ENCODE peak calls at places on chromosome 9, in four cellular contexts. One of them, this sample, is unnamed. For H3K4me1, the result is how much of the 10 kb centered on the place peaks cover.

GRCh38 chr9:120439147-120439546 is 140.8 kb downstream of the CDK5RAP2 start:
- DNase-seq in HepG2: peak
- DNase-seq in K562: peak
- DNase-seq in A549: peak
- DNase-seq in this sample: peak

GRCh38 chr9:73050887-73051550 is 98.2 kb upstream of the ALDH1A1 start:
- DNase-seq in HepG2: peak
- DNase-seq in K562: no peak
- DNase-seq in A549: peak
- DNase-seq in this sample: no peak

GRCh38 chr9:36298566-36298965 is 40.3 kb upstream of the GNE start:
- DNase-seq in HepG2: no peak
- DNase-seq in K562: no peak
- DNase-seq in A549: no peak
- DNase-seq in this sample: no peak

GRCh38 chr9:121819511-121820231 is 168.2 kb downstream of the DAB2IP start:
- DNase-seq in HepG2: no peak
- DNase-seq in K562: no peak
- DNase-seq in A549: no peak
- DNase-seq in this sample: peak

GRCh38 chr9:70534058-70534457 is 119.6 kb upstream of the KLF9 start:
- DNase-seq in HepG2: no peak
- DNase-seq in K562: no peak
- DNase-seq in A549: no peak
- DNase-seq in this sample: no peak

GRCh38 chr9:122819326-122819725 is 9.1 kb downstream of the PDCL start:
- DNase-seq in HepG2: no peak
- DNase-seq in K562: no peak
- DNase-seq in A549: no peak
- DNase-seq in this sample: no peak

GRCh38 chr9:81312346-81312745 is 377.0 kb downstream of the TLE1 start:
- DNase-seq in HepG2: no peak
- DNase-seq in K562: no peak
- DNase-seq in A549: no peak
- DNase-seq in this sample: no peak

GRCh38 chr9:97594414-97594921 is 38.7 kb downstream of the TSTD2 start:
- DNase-seq in HepG2: no peak
- DNase-seq in K562: no peak
- DNase-seq in A549: no peak
- DNase-seq in this sample: no peak

GRCh38 chr9:26746357-26747072 is 146.1 kb downstream of the CAAP1 start:
- DNase-seq in HepG2: peak
- DNase-seq in K562: no peak
- DNase-seq in A549: peak
- DNase-seq in this sample: no peak

GRCh38 chr9:127449332-127449966 is 1.8 kb downstream of the RPL12 start:
- DNase-seq in HepG2: no peak
- DNase-seq in K562: no peak
- DNase-seq in A549: no peak
- DNase-seq in this sample: no peak

GRCh38 chr9:14846871-14847311 is 63.3 kb downstream of the FREM1 start:
- DNase-seq in HepG2: peak
- DNase-seq in K562: peak
- DNase-seq in A549: peak
- DNase-seq in this sample: peak

GRCh38 chr9:87226896-87227295 is 270.8 kb upstream of the DAPK1 start:
- DNase-seq in HepG2: no peak
- DNase-seq in K562: no peak
- DNase-seq in A549: no peak
- DNase-seq in this sample: no peak

GRCh38 chr9:79020266-79020665 is 551.5 kb upstream of the TLE4 start:
- DNase-seq in HepG2: no peak
- DNase-seq in K562: no peak
- DNase-seq in A549: no peak
- DNase-seq in this sample: no peak

GRCh38 chr9:109745335-109746283 is 34.4 kb upstream of the PALM2AKAP2 start:
- DNase-seq in HepG2: no peak
- DNase-seq in K562: no peak
- DNase-seq in A549: no peak
- DNase-seq in this sample: no peak

GRCh38 chr9:87089963-87090362 is 142.7 kb upstream of the GAS1 start:
- DNase-seq in HepG2: no peak
- DNase-seq in K562: no peak
- DNase-seq in A549: no peak
- DNase-seq in this sample: no peak

GRCh38 chr9:127931092-127931881 is 710 bp upstream of the PIP5KL1 start:
- DNase-seq in HepG2: peak
- DNase-seq in K562: peak
- DNase-seq in A549: peak
- DNase-seq in this sample: no peak

GRCh38 chr9:76846307-76846706 is 59.6 kb downstream of the PRUNE2 start:
- DNase-seq in HepG2: no peak
- DNase-seq in K562: no peak
- DNase-seq in A549: no peak
- DNase-seq in this sample: peak

GRCh38 chr9:83304686-83305085 is 233.5 kb downstream of the FRMD3 start:
- DNase-seq in HepG2: no peak
- DNase-seq in K562: no peak
- DNase-seq in A549: no peak
- DNase-seq in this sample: no peak

GRCh38 chr9:89418882-89419641 is 78.9 kb downstream of the SEMA4D start:
- DNase-seq in HepG2: no peak
- DNase-seq in K562: no peak
- DNase-seq in A549: no peak
- DNase-seq in this sample: no peak

GRCh38 chr9:2576631-2577030 is 45.0 kb upstream of the VLDLR start:
- DNase-seq in HepG2: no peak
- DNase-seq in K562: no peak
- DNase-seq in A549: no peak
- DNase-seq in this sample: no peak

GRCh38 chr9:111179577-111179976 is 141.3 kb upstream of the LPAR1 start:
- DNase-seq in HepG2: no peak
- DNase-seq in K562: no peak
- DNase-seq in A549: no peak
- DNase-seq in this sample: no peak

GRCh38 chr9:21688108-21689102 is 114.0 kb upstream of the MTAP start:
- DNase-seq in HepG2: no peak
- DNase-seq in K562: no peak
- DNase-seq in A549: peak
- DNase-seq in this sample: no peak

GRCh38 chr9:131276891-131277672 is 772 bp upstream of the FAM78A start:
- DNase-seq in HepG2: no peak
- DNase-seq in K562: peak
- DNase-seq in A549: no peak
- DNase-seq in this sample: no peak

GRCh38 chr9:87880116-87880515 is 2.6 kb upstream of the SPATA31E1 start:
- DNase-seq in HepG2: no peak
- DNase-seq in K562: no peak
- DNase-seq in A549: no peak
- DNase-seq in this sample: no peak

GRCh38 chr9:120080781-120081180 is 499.2 kb downstream of the CDK5RAP2 start:
- DNase-seq in HepG2: no peak
- DNase-seq in K562: no peak
- DNase-seq in A549: no peak
- DNase-seq in this sample: no peak

GRCh38 chr9:4228606-4229005 is 71.3 kb downstream of the GLIS3 start:
- DNase-seq in HepG2: no peak
- DNase-seq in K562: no peak
- DNase-seq in A549: no peak
- DNase-seq in this sample: no peak

GRCh38 chr9:124210697-124211096 is 47.1 kb upstream of the NEK6 start:
- DNase-seq in HepG2: no peak
- DNase-seq in K562: no peak
- DNase-seq in A549: no peak
- DNase-seq in this sample: no peak

GRCh38 chr9:127707766-127708165 is 978 bp downstream of the CFAP157 start:
- DNase-seq in HepG2: peak
- DNase-seq in K562: peak
- DNase-seq in A549: no peak
- DNase-seq in this sample: no peak

GRCh38 chr9:24552526-24552925 is 6.8 kb upstream of the IZUMO3 start:
- DNase-seq in HepG2: no peak
- DNase-seq in K562: no peak
- DNase-seq in A549: no peak
- DNase-seq in this sample: no peak

GRCh38 chr9:37904647-37905505 is 949 bp upstream of the SLC25A51 start:
- DNase-seq in HepG2: no peak
- DNase-seq in K562: peak
- DNase-seq in A549: no peak
- DNase-seq in this sample: no peak

GRCh38 chr9:121966706-121967105 is 126.4 kb downstream of the TTLL11 start:
- DNase-seq in HepG2: no peak
- DNase-seq in K562: no peak
- DNase-seq in A549: no peak
- DNase-seq in this sample: no peak

GRCh38 chr9:101481296-101481695 is 45.7 kb upstream of the ALDOB start:
- DNase-seq in HepG2: no peak
- DNase-seq in K562: no peak
- DNase-seq in A549: no peak
- DNase-seq in this sample: no peak
- H3K4me1 ChIP-seq in HepG2: under half
- H3K4me1 ChIP-seq in K562: under half
- H3K4me1 ChIP-seq in A549: under half
- H3K4me1 ChIP-seq in this sample: under half

DNA sequence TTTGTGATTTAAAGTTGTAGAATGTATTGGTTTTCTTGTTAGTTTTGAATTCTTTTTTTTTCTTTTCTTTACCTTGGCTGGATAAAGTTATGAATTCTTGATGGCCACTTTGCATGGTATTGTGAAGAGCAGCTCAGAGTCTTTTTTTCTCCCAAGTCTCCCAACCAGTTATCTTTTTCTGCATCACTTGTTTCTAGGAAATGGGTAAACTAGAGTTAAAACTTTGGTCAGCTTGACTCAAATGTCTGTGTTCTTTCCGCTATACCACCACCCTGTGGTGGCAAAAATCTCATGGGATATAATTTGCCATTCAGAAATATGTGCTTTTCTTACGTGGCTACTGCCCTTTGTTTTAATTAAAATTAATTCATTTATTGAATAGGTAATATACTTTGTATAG is 113.2 kb downstream of the UNC13B start:
- DNase-seq in HepG2: no peak
- DNase-seq in K562: no peak
- DNase-seq in A549: no peak
- DNase-seq in this sample: no peak
- TF ChIP-seq RNF2 in HepG2: no peak
- TF ChIP-seq RNF2 in K562: no peak
- TF ChIP-seq RNF2 in A549: no peak
- TF ChIP-seq RNF2 in this sample: no peak

GRCh38 chr9:95055337-95055850 is 262.1 kb downstream of the FANCC start:
- DNase-seq in HepG2: no peak
- DNase-seq in K562: no peak
- DNase-seq in A549: no peak
- DNase-seq in this sample: no peak
- H3K4me1 ChIP-seq in HepG2: half or more
- H3K4me1 ChIP-seq in K562: under half
- H3K4me1 ChIP-seq in A549: half or more
- H3K4me1 ChIP-seq in this sample: under half

GRCh38 chr9:108620767-108621166 is 235.0 kb downstream of the ACTL7B start:
- DNase-seq in HepG2: no peak
- DNase-seq in K562: no peak
- DNase-seq in A549: no peak
- DNase-seq in this sample: no peak
- TF ChIP-seq RNF2 in HepG2: no peak
- TF ChIP-seq RNF2 in K562: no peak
- TF ChIP-seq RNF2 in A549: no peak
- TF ChIP-seq RNF2 in this sample: no peak

GRCh38 chr9:136615631-136616306 is 46.9 kb upstream of the EGFL7 start:
- DNase-seq in HepG2: no peak
- DNase-seq in K562: no peak
- DNase-seq in A549: no peak
- DNase-seq in this sample: no peak
- H3K4me1 ChIP-seq in HepG2: under half
- H3K4me1 ChIP-seq in K562: under half
- H3K4me1 ChIP-seq in A549: under half
- H3K4me1 ChIP-seq in this sample: under half

DNA sequence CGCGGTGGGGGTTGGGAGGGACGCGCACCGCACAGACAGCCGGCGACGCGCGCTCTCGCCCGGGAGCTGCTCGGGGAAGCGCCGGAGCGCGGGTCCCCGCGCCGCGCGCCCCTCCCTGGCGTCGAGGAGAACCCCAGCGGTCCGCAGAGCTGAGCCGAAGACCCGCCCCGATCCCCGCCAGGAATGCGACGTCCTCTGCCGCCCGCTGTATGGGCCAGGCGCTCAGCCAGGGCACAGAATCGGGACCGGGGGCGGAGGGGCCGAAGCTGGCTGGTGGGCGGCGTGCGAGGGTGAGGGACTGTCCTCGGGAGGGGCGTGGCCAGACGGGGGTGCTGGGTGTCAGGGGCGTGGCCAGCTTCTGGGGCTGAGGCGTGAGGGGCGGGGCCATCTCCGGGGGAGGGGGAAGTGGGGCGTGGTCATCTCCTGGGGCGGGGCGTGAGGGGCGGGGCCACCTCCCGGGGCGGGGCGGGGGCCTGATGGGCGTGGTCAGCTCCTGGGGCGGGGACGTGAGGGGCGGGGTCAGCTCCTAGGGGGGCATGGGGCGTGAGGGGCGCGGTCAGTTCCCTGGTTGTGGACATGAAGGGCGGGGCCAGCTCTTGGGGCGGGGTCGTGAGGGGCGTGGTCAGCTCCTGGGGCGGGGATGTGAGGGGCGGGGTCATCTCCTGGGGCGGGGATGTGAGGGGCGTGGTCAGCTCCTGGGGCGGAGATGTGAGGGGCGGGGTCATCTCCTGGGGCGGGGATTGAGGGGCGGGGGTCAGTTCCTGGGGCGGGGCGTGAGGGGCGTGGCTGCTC is 965 bp downstream of the PTGDS start:
- DNase-seq in HepG2: no peak
- DNase-seq in K562: peak
- DNase-seq in A549: peak
- DNase-seq in this sample: peak
- TF ChIP-seq RNF2 in HepG2: no peak
- TF ChIP-seq RNF2 in K562: no peak
- TF ChIP-seq RNF2 in A549: no peak
- TF ChIP-seq RNF2 in this sample: no peak